ENCODE peak calls at places on chromosome 1, in eight cellular contexts. C, E, H, K, S, J, V and X are unnamed samples. For H3K27me3, the result is how much of the 10 kb centered on the place peaks cover.

GRCh38 chr1:52037402-52037814 is 3.8 kb upstream of the KTI12 start:
- DNase-seq in J (no peak), V (no peak), S (no peak), K (no peak), C (peak), E (no peak), H (no peak), X (no peak)

GRCh38 chr1:1966086-1966740 is 37.4 kb downstream of the CFAP74 start:
- DNase-seq in E (no peak), K (no peak), C (no peak), V (no peak), H (no peak), S (no peak), J (no peak), X (no peak)

GRCh38 chr1:175287377-175287776 is 94.8 kb upstream of the KIAA0040 start:
- DNase-seq in J (no peak), E (no peak), S (peak), V (no peak), H (no peak), C (no peak), K (no peak), X (no peak)

GRCh38 chr1:50416553-50417453 is 6.4 kb downstream of the DMRTA2 start:
- DNase-seq in H (no peak), S (no peak), K (no peak), V (no peak), J (no peak), C (no peak), E (no peak), X (no peak)

GRCh38 chr1:27403065-27403726 is 10.8 kb downstream of the GPR3 start:
- DNase-seq in S (peak), K (no peak), J (peak), E (peak), C (peak), H (peak), V (peak), X (no peak)

GRCh38 chr1:79193211-79194079 is 186.9 kb upstream of the ADGRL4 start:
- DNase-seq in J (no peak), S (peak), E (no peak), H (no peak), K (no peak), C (peak), V (no peak), X (no peak)

GRCh38 chr1:181676269-181676668 is 193.0 kb downstream of the CACNA1E start:
- DNase-seq in E (no peak), C (peak), J (no peak), H (no peak), S (no peak), K (peak), V (peak), X (no peak)

GRCh38 chr1:53984701-53985100 is 33.3 kb downstream of the LDLRAD1 start:
- DNase-seq in H (no peak), J (no peak), K (no peak), C (no peak), V (no peak), S (no peak), E (no peak), X (no peak)

GRCh38 chr1:200311256-200311655 is 98.6 kb downstream of the ZNF281 start:
- DNase-seq in J (no peak), H (no peak), S (no peak), K (no peak), V (no peak), E (no peak), C (no peak), X (no peak)

GRCh38 chr1:221858758-221859157 is 116.9 kb upstream of the DUSP10 start:
- DNase-seq in K (no peak), C (peak), V (no peak), H (no peak), E (no peak), J (no peak), S (no peak), X (no peak)

GRCh38 chr1:201506573-201507567 is at the start of gene CSRP1:
- DNase-seq in V (peak), H (peak), S (peak), J (peak), K (peak), E (peak), C (peak), X (peak)
- TF ChIP-seq CTCF in V (peak), H (no peak), S (no peak), J (no peak), K (no peak), E (no peak), C (no peak), X (no peak)

DNA sequence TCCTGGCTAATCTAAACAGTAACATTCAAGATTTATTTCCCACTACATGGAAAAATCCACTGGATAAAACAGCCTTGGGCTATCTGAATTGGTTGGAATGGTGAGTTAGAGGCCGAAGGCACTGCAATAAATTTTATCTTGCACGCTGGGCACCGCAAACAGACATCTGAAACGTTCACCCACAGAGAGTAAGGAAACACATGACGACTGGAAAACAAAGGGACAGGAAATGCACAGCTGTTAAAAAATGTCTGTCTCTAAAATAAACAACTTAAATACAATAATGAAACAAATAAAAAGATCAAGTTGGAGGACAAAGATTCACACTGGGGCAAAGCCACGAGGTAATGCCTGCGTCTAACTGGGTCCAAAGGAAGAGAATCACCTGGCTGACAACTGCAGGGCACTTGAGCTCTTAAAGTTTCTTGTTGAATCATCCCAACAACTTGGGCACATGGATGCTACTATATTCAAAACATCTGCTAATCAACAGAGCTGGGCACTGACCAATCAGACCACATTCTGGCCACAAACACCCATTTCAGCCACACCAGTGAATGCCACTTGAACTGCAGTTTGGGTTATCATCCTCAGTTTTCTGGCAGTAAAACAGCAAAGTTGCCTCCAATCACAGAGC is 51.2 kb downstream of the ABCA4 start:
- DNase-seq in S (no peak), K (no peak), C (no peak), E (no peak), J (no peak), H (no peak), V (no peak), X (no peak)
- H3K27me3 ChIP-seq in S (under half), K (under half), C (under half), E (under half), J (under half), H (under half), V (under half), X (under half)

GRCh38 chr1:161840363-161840762 is 74.2 kb downstream of the ATF6 start:
- DNase-seq in K (no peak), H (no peak), S (no peak), V (no peak), E (no peak), C (peak), J (no peak), X (no peak)
- TF ChIP-seq CTCF in K (no peak), H (no peak), S (no peak), V (no peak), E (no peak), C (no peak), J (no peak), X (no peak)

DNA sequence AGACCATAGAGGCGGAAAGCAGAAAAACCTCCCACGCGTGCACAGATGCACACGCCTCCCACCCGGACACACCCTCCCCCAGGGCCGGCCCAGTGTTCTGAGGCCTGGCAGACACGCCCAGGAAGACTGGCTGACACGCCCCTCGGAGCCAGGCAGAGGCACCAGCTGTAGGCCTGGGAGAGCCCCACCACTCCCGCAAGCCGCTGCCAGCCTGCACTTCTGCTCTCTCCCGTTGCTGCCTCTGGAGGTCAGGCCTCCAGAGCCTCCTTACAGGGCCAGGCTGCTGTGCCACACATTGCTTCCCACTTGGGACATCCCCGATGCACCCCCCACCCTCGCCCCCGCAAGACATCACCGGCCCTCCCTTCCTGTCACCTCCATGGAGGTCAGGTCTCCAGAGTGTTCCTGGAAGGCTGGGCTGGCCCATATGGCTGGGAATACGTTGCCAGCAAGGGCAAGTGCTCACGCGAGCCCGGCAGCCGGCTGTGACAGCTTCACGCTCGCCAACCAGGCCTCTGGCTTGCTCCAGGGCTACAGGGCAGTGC is 40.4 kb downstream of the CASZ1 start:
- DNase-seq in K (peak), J (no peak), H (peak), C (peak), V (no peak), E (peak), S (peak), X (no peak)
- H3K27me3 ChIP-seq in K (under half), J (under half), H (under half), C (under half), V (under half), E (under half), S (under half), X (under half)

GRCh38 chr1:60973668-60974067 is 108.7 kb upstream of the NFIA start:
- DNase-seq in C (no peak), S (no peak), V (no peak), H (no peak), J (no peak), K (no peak), E (no peak), X (no peak)

GRCh38 chr1:60971330-60971729 is 111.0 kb upstream of the NFIA start:
- DNase-seq in H (no peak), K (no peak), C (no peak), J (no peak), E (no peak), V (no peak), S (no peak), X (no peak)

GRCh38 chr1:60972841-60973364 is 109.5 kb upstream of the NFIA start:
- DNase-seq in J (no peak), E (no peak), H (no peak), K (no peak), V (no peak), S (no peak), C (peak), X (no peak)

GRCh38 chr1:60974524-60974923 is 107.8 kb upstream of the NFIA start:
- DNase-seq in V (no peak), C (no peak), E (no peak), S (no peak), K (no peak), H (no peak), J (no peak), X (no peak)

DNA sequence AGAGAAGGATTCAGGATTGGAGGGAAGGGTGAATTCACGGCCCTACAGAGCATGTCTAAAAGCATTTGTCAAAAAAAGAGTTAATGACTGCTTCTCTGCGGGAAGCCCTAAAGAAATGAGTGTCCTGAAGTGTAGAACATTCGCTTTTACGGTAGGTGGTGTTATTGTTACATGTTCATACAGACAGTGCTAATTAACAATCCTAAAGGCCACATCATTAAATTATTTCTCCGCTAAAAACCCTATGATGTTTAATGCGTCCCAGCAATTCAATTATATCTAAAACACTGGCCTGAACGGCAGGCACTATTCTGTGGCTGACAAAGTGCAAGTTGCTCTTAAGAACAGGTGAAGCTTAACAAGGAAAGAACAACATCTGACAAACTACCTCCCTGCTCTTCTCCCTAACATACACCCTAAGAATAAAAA is 112.3 kb upstream of the NFIA start:
- DNase-seq in J (no peak), C (peak), K (no peak), E (no peak), S (no peak), H (no peak), V (no peak), X (no peak)
- TF ChIP-seq CTCF in J (peak), C (peak), K (no peak), E (peak), S (peak), H (peak), V (peak), X (peak)